ENCODE peak calls at places on chromosomes 7 and 10, in seven cellular contexts. I, O, A, U, K, L and N are unnamed samples.

GRCh38 chr7:91940572-91941341 is at the start of gene AKAP9:
- DNase-seq in I (peak), O (peak), A (peak), U (peak), K (peak), L (peak), N (no peak)

GRCh38 chr7:76191783-76192240 is 9.9 kb upstream of the SRRM3 start:
- DNase-seq in I (peak), O (no peak), A (no peak), U (peak), K (peak), L (peak), N (no peak)

GRCh38 chr10:54063514-54063913 is 737.5 kb downstream of the PCDH15 start:
- DNase-seq in I (no peak), O (peak), A (peak), U (no peak), K (no peak), L (no peak), N (no peak)

GRCh38 chr7:116582806-116583444 is 58.1 kb downstream of the CAV1 start:
- DNase-seq in I (peak), O (no peak), A (no peak), U (no peak), K (peak), L (peak), N (peak)

GRCh38 chr10:65270969-65271368 is 1654.9 kb upstream of the LRRTM3 start:
- DNase-seq in I (no peak), O (no peak), A (no peak), U (no peak), K (no peak), L (no peak), N (no peak)

GRCh38 chr10:74738052-74738451 is 88.3 kb upstream of the KAT6B start:
- DNase-seq in I (no peak), O (no peak), A (no peak), U (no peak), K (peak), L (no peak), N (no peak)

GRCh38 chr10:122468923-122469781 is 7.8 kb downstream of the HTRA1 start:
- DNase-seq in I (peak), O (no peak), A (no peak), U (no peak), K (peak), L (peak), N (peak)

GRCh38 chr7:70856889-70857511 is 274.9 kb upstream of the GALNT17 start:
- DNase-seq in I (peak), O (peak), A (peak), U (peak), K (peak), L (peak), N (peak)

GRCh38 chr10:132667613-132668394 is 118.1 kb downstream of the NKX6-2 start:
- DNase-seq in I (peak), O (no peak), A (peak), U (no peak), K (peak), L (peak), N (peak)

DNA sequence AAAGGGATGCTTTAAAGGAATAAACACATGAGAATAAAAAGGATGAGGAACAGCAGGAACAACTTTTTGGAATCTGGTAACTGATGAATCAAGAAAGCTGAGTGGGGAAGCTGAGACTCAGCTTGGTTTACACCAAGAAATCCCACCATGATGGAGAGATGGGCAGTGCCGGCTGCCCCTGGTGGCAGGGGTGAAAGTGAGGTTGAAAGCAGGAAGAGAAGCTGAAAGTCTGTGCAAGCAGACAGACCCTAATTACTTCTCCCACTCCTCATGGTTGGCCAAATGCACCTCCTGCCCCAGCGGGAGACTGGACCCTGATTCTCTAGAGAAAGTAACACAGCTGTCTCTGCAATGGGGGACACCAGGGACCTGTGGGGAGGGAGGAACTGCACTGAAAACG is 57.6 kb upstream of the NANOS1 start:
- DNase-seq in I (no peak), O (no peak), A (no peak), U (peak), K (no peak), L (no peak), N (no peak)
- TF ChIP-seq CTCF in I (no peak), O (no peak), A (no peak), U (peak), K (no peak), L (no peak), N (no peak)

DNA sequence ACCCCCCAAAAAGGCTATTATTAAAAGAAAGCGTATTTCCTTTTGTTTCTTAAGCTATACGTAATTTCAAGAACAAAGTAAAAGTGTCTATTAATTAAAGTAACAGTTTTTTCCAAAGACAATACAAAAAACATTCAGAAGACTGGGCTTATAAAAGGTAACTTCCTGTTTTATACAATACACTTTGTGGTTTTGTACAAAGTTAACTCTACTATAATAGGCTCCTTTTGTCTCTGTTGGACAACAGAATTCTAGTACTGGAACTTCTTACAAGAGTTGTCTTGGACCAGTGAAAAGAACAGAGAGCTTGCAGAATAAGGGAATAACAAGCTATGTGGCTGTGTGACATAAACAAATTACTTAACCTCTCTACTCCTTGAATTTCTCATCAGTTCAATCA is 21.5 kb downstream of the SFMBT2 start:
- DNase-seq in I (no peak), O (no peak), A (no peak), U (no peak), K (no peak), L (no peak), N (no peak)
- H3K4me3 ChIP-seq in I (no peak), O (no peak), A (no peak), U (no peak), K (no peak), L (no peak), N (no peak)

GRCh38 chr7:21299766-21300165 is 128.1 kb upstream of the SP4 start:
- DNase-seq in I (no peak), O (no peak), A (no peak), U (no peak), K (no peak), L (no peak), N (no peak)

DNA sequence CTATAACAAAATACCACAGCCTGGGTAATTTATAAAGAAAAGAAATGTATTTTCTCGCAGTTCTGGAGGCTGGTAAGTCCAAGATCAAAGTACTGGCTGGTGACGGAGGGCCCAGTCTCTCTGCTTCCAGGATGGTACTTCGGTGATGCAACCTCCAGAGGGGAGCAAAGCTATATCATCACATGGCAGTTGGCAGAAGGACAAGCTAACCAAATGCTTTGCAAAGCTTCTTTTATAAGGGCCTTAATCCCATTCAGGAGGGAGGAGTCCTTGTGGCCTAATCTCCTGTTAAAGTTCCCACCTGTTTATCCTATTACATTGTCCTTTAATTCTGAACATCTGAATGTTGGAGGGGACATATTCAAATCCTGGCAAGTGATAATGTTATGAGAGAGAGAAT is 134.1 kb upstream of the SP4 start:
- DNase-seq in I (no peak), O (no peak), A (no peak), U (no peak), K (no peak), L (no peak), N (no peak)
- TF ChIP-seq CTCF in I (no peak), O (no peak), A (no peak), U (peak), K (no peak), L (no peak), N (no peak)

GRCh38 chr7:26374665-26375373 is 83.2 kb downstream of the SNX10 start:
- DNase-seq in I (no peak), O (no peak), A (no peak), U (no peak), K (no peak), L (no peak), N (no peak)

GRCh38 chr7:26372211-26372610 is 80.5 kb downstream of the SNX10 start:
- DNase-seq in I (no peak), O (no peak), A (no peak), U (no peak), K (no peak), L (no peak), N (no peak)

GRCh38 chr7:26372738-26373137 is 81.1 kb downstream of the SNX10 start:
- DNase-seq in I (no peak), O (no peak), A (no peak), U (no peak), K (no peak), L (no peak), N (no peak)

GRCh38 chr7:26376208-26376917 is 84.7 kb downstream of the SNX10 start:
- DNase-seq in I (no peak), O (peak), A (peak), U (peak), K (no peak), L (peak), N (no peak)

DNA sequence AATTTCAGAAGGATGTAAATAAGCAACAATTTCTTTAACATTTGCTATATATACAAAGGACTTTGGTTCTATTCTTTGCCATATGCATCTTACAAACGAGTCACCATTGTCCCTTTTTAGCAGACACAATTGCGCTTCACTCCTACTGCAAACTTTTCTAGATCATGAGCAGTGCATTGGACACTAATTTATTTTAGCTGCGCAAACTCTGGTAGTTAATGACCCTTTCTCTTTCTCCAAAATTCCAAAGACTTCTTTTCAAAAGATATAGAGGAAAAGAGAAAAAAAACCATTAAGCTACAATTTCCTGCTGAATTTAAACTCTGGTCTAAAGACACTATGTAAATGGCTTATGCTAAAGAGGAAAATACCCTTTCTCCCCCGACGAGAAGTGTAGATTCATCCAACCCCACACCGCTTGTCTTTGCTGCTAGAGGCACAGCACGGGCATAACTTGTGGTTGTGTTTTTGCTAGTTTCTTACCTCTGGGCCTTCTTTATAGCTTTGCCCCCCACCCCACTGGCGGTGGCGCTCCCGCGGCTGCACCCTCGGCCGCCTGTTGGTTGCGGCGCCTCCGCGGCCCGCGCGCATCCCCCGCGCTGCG is 84.0 kb downstream of the SNX10 start:
- DNase-seq in I (no peak), O (no peak), A (no peak), U (peak), K (no peak), L (no peak), N (no peak)
- H3K4me3 ChIP-seq in I (peak), O (peak), A (no peak), U (peak), K (no peak), L (no peak), N (no peak)

GRCh38 chr7:32204361-32205018 is 134.3 kb upstream of the PDE1C start:
- DNase-seq in I (peak), O (peak), A (no peak), U (peak), K (peak), L (peak), N (peak)
- TF ChIP-seq CTCF in I (peak), O (peak), A (peak), U (peak), K (peak), L (peak), N (peak)

GRCh38 chr7:25858200-25858561 is 293.8 kb upstream of the NFE2L3 start:
- DNase-seq in I (no peak), O (no peak), A (no peak), U (no peak), K (no peak), L (no peak), N (no peak)
- H3K4me3 ChIP-seq in I (no peak), O (no peak), A (no peak), U (peak), K (no peak), L (no peak), N (no peak)

GRCh38 chr7:142110638-142111037 is 880 bp upstream of the MGAM2 start:
- DNase-seq in I (no peak), O (no peak), A (no peak), U (no peak), K (no peak), L (no peak), N (no peak)
- TF ChIP-seq CTCF in I (no peak), O (no peak), A (no peak), U (no peak), K (no peak), L (no peak), N (no peak)